ENCODE peak calls at places on chromosome 11, in nine cellular contexts. Y, V, I, T, U, R, P, Z and S are unnamed samples.

GRCh38 chr11:11179239-11179638 is 173.8 kb downstream of the CSNK2A3 start:
- DNase-seq in Y (no peak), V (no peak), I (no peak), T (no peak), U (no peak), R (no peak), P (no peak), Z (no peak), S (no peak)

GRCh38 chr11:76030973-76031590 is 175.2 kb downstream of the WNT11 start:
- DNase-seq in Y (peak), V (no peak), I (no peak), T (no peak), U (no peak), R (no peak), P (no peak), Z (no peak), S (no peak)

GRCh38 chr11:76665172-76665571 is 5.4 kb downstream of the LRRC32 start:
- DNase-seq in Y (no peak), V (no peak), I (no peak), T (no peak), U (no peak), R (no peak), P (no peak), Z (no peak), S (no peak)

GRCh38 chr11:75241906-75242644 is 1.5 kb downstream of the TPBGL start:
- DNase-seq in Y (no peak), V (no peak), I (no peak), T (no peak), U (peak), R (no peak), P (no peak), Z (peak), S (no peak)

GRCh38 chr11:79046365-79046764 is 394.5 kb downstream of the TENM4 start:
- DNase-seq in Y (no peak), V (no peak), I (no peak), T (no peak), U (no peak), R (no peak), P (no peak), Z (no peak), S (no peak)

GRCh38 chr11:135009125-135009524 is 597.1 kb upstream of the B3GAT1 start:
- DNase-seq in Y (no peak), V (no peak), I (no peak), T (no peak), U (no peak), R (no peak), P (no peak), Z (no peak), S (no peak)

GRCh38 chr11:73518195-73518594 is 79.7 kb downstream of the FAM168A start:
- DNase-seq in Y (no peak), V (no peak), I (no peak), T (no peak), U (no peak), R (no peak), P (no peak), Z (no peak), S (no peak)

GRCh38 chr11:118652681-118653181 is 26.7 kb downstream of the TREH start:
- DNase-seq in Y (no peak), V (no peak), I (no peak), T (peak), U (no peak), R (no peak), P (no peak), Z (no peak), S (no peak)

GRCh38 chr11:44515085-44515484 is 50.4 kb upstream of the CD82 start:
- DNase-seq in Y (no peak), V (no peak), I (no peak), T (no peak), U (no peak), R (no peak), P (no peak), Z (no peak), S (no peak)

GRCh38 chr11:4713241-4713640 is 8.7 kb downstream of the MMP26 start:
- DNase-seq in Y (no peak), V (no peak), I (no peak), T (no peak), U (no peak), R (peak), P (no peak), Z (no peak), S (no peak)